ENCODE peak calls at places on chromosome 10, in five cellular contexts. Y, X, Z, S and U are unnamed samples.
A peak's percentile ranks its signal among the peaks of the same experiment; 100 is the strongest.

GRCh38 chr10:44932338-44933116 is 21.4 kb downstream of the TMEM72 start:
- DNase-seq in Y (peak; percentile 93), X (peak; percentile 90), Z (peak; percentile 80), S (peak; percentile 88), U (peak; percentile 69)

GRCh38 chr10:1203704-1204103 is 147.5 kb downstream of the WDR37 start:
- DNase-seq in Y (no peak), X (no peak), Z (no peak), S (no peak), U (no peak)

GRCh38 chr10:132306951-132307751 is 599 bp downstream of the STK32C start:
- DNase-seq in Y (peak; percentile 70), X (no peak), Z (peak; percentile 51), S (peak; percentile 29), U (peak; percentile 27)

GRCh38 chr10:73907841-73908517 is 3.0 kb upstream of the PLAU start:
- DNase-seq in Y (peak; percentile 79), X (peak; percentile 63), Z (no peak), S (peak; percentile 66), U (peak; percentile 60)

GRCh38 chr10:109823196-109823595 is 100.1 kb downstream of the XPNPEP1 start:
- DNase-seq in Y (no peak), X (no peak), Z (no peak), S (no peak), U (no peak)

GRCh38 chr10:31083765-31084184 is 52.1 kb upstream of the ZNF438 start:
- DNase-seq in Y (no peak), X (peak; percentile 59), Z (no peak), S (peak; percentile 51), U (peak; percentile 39)

GRCh38 chr10:36559990-36560389 is 565.4 kb upstream of the ANKRD30A start:
- DNase-seq in Y (no peak), X (no peak), Z (no peak), S (no peak), U (no peak)

GRCh38 chr10:78862328-78862640 is 206.5 kb upstream of the ZMIZ1 start:
- DNase-seq in Y (no peak), X (no peak), Z (no peak), S (no peak), U (no peak)

GRCh38 chr10:86226801-86227201 is 139.8 kb downstream of the GRID1 start:
- DNase-seq in Y (no peak), X (no peak), Z (no peak), S (no peak), U (no peak)

GRCh38 chr10:85557077-85557476 is 809.5 kb downstream of the GRID1 start:
- DNase-seq in Y (no peak), X (peak; percentile 2), Z (no peak), S (peak; percentile 9), U (no peak)

GRCh38 chr10:43983405-43983804 is 334.7 kb upstream of the ZNF32 start:
- DNase-seq in Y (no peak), X (no peak), Z (no peak), S (no peak), U (no peak)

GRCh38 chr10:80529604-80530003 is 8.1 kb upstream of the SH2D4B start:
- DNase-seq in Y (no peak), X (no peak), Z (no peak), S (no peak), U (no peak)

GRCh38 chr10:65898055-65898454 is 1027.8 kb upstream of the LRRTM3 start:
- DNase-seq in Y (no peak), X (no peak), Z (no peak), S (no peak), U (no peak)

GRCh38 chr10:46560952-46561351 is 4.5 kb upstream of the GPRIN2 start:
- DNase-seq in Y (no peak), X (no peak), Z (no peak), S (no peak), U (no peak)

GRCh38 chr10:113646337-113647201 is 17.3 kb downstream of the NRAP start:
- DNase-seq in Y (no peak), X (no peak), Z (no peak), S (no peak), U (no peak)

GRCh38 chr10:124669824-124670654 is 74.1 kb downstream of the FAM53B start:
- DNase-seq in Y (no peak), X (no peak), Z (no peak), S (no peak), U (no peak)

GRCh38 chr10:103053659-103054581 is 135.8 kb downstream of the CNNM2 start:
- DNase-seq in Y (peak; percentile 82), X (peak; percentile 86), Z (peak; percentile 43), S (peak; percentile 83), U (peak; percentile 71)
- TF ChIP-seq CTCF in Y (no peak), X (peak; percentile 63), Z (no peak), S (peak; percentile 59), U (peak; percentile 47)

GRCh38 chr10:4240641-4241197 is 455.7 kb upstream of the KLF6 start:
- DNase-seq in Y (no peak), X (peak; percentile 74), Z (no peak), S (peak; percentile 75), U (peak; percentile 88)

GRCh38 chr10:4241724-4242345 is 456.8 kb upstream of the KLF6 start:
- DNase-seq in Y (no peak), X (peak; percentile 100), Z (no peak), S (peak; percentile 100), U (peak; percentile 92)

GRCh38 chr10:4242561-4243035 is 457.6 kb upstream of the KLF6 start:
- DNase-seq in Y (peak; percentile 68), X (peak; percentile 83), Z (no peak), S (peak; percentile 83), U (peak; percentile 83)

GRCh38 chr10:4243651-4244050 is 458.6 kb upstream of the KLF6 start:
- DNase-seq in Y (peak; percentile 67), X (peak; percentile 98), Z (no peak), S (peak; percentile 98), U (peak; percentile 95)

DNA sequence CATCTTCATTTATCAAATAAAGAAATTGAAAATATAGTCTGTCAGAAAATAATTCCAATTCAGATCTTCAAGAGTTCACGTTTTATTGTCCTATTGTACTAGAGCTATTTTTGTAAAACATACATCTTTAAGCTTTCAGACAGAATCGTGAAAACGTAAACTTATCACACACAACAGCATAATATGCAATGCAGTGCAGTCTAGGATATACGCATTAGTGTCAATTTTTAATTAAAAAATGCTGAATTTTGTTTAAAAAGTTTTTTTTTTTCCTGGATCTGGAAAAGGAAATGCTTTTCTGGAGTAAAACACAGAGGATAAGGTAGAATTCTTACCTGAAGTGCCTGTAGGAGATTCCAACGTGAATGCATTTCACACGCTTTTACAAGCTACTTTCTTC is 458.2 kb upstream of the KLF6 start:
- DNase-seq in Y (no peak), X (no peak), Z (no peak), S (no peak), U (no peak)
- H3K4me3 ChIP-seq in Y (peak overlapping the region; percentile 47), X (no peak overlapping the region), Z (no peak overlapping the region), S (no peak overlapping the region), U (peak overlapping the region; percentile 15)

GRCh38 chr10:83562381-83562780 is 576.9 kb upstream of the GHITM start:
- DNase-seq in Y (no peak), X (no peak), Z (no peak), S (no peak), U (no peak)
- TF ChIP-seq CTCF in Y (no peak), X (no peak), Z (no peak), S (peak; percentile 17), U (peak; percentile 2)

GRCh38 chr10:34644245-34644644 is 170.9 kb downstream of the PARD3 start:
- DNase-seq in Y (no peak), X (no peak), Z (no peak), S (no peak), U (no peak)

GRCh38 chr10:34641147-34641912 is 173.8 kb downstream of the PARD3 start:
- DNase-seq in Y (no peak), X (no peak), Z (no peak), S (no peak), U (no peak)

GRCh38 chr10:34643620-34644019 is 171.5 kb downstream of the PARD3 start:
- DNase-seq in Y (no peak), X (no peak), Z (no peak), S (no peak), U (no peak)

GRCh38 chr10:34638405-34639054 is 176.6 kb downstream of the PARD3 start:
- DNase-seq in Y (peak; percentile 95), X (peak; percentile 94), Z (peak; percentile 79), S (peak; percentile 95), U (peak; percentile 93)

DNA sequence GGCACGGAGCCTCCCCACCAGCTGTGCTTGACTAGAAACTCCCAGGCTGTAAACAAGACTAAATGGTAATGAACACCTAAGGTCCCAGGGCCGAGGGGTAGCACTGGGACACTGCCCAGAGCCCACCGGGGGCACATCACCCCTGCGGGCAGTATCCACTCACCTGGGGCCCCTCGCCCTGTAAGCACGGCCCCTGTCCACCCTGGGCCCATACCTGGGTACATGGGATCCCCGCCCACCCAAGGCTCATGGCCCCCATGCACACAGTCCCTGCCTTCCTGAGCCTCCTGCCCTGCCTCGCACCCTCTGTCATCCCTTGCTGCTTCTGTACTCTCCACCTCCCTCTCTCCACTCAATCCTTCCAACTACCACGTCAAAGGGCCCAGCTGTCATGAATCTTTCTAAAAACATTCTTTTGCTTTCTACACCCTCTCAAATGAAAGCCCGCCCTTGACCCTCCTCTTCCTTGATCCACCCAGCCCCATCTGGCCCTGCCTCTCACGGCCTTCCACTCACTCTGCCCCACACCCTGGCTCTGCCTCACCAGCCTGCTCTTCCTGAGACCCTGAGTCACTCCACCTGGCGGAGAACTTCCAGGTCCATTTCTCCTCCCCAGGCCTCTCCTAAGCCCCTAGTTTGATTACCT is 173.1 kb downstream of the PARD3 start:
- DNase-seq in Y (no peak), X (no peak), Z (no peak), S (no peak), U (no peak)
- H3K4me3 ChIP-seq in Y (no peak overlapping the region), X (no peak overlapping the region), Z (no peak overlapping the region), S (no peak overlapping the region), U (no peak overlapping the region)

GRCh38 chr10:49538381-49539319 is at the start of gene ERCC6:
- DNase-seq in Y (peak; percentile 99), X (peak; percentile 99), Z (peak; percentile 97), S (peak; percentile 99), U (peak; percentile 99)
- TF ChIP-seq CTCF in Y (no peak), X (peak; percentile 6), Z (no peak), S (no peak), U (no peak)

GRCh38 chr10:60367431-60367830 is 22.2 kb downstream of the ANK3 start:
- DNase-seq in Y (no peak), X (no peak), Z (no peak), S (no peak), U (no peak)
- H3K4me3 ChIP-seq in Y (peak overlapping the region; percentile 18), X (no peak overlapping the region), Z (no peak overlapping the region), S (no peak overlapping the region), U (no peak overlapping the region)

DNA sequence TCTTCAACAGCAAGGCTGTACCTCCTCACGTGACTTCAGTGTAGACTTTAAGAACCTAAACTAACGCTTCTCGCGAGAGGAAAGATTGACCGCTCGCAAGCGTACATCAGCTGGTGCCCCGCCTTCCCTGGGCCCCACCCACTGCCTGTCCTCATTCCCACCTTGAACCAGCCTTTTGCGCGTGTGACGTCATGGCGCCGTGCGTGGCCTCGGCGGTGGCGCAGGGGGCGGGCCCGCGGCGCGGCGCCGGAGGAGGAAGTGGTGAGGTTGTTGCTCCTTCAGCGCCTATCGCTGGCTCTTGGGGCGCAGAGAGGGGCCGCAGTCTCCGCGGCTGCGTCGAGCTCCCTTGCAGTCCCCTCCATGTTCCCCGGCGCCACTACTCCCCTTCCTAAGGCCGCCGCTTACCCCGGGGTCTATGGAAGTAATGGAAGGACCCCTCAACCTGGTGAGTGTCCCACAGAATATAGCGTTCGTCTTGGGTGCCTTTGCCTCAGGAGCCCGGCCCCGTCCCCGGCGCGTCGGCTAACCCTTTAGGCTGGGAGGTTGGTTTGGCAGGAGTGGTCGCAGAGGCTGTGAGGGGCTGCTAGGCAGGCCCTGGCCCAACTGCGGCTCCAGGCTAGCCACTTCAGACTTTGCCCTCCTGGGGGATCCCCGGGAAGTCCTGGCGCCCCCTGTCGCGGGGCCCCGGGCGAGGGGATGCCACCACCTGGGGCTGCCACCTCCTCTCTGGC is at the start of gene NRBF2:
- DNase-seq in Y (peak; percentile 99), X (peak; percentile 99), Z (peak; percentile 93), S (peak; percentile 99), U (peak; percentile 98)
- TF ChIP-seq CTCF in Y (no peak), X (peak; percentile 36), Z (no peak), S (peak; percentile 24), U (peak; percentile 29)